ENCODE peak calls at places on chromosomes 11 and 22, in four cellular contexts. Y is lower lobe of right lung, W is upper lobe of right lung, C is sigmoid colon. I is an unnamed sample.

GRCh38 chr11:71140206-71140919 is 112.0 kb downstream of the SHANK2 start:
- DNase-seq in Y (peak), W (peak), C (no peak), I (no peak)

GRCh38 chr11:2555891-2556290 is 111.1 kb downstream of the KCNQ1 start:
- DNase-seq in Y (no peak), W (peak), C (peak), I (no peak)

GRCh38 chr11:112516261-112516660 is 255.6 kb upstream of the PLET1 start:
- DNase-seq in Y (no peak), W (no peak), C (no peak), I (no peak)

GRCh38 chr11:68450711-68451110 is 9.8 kb upstream of the PPP6R3 start:
- DNase-seq in Y (peak), W (peak), C (no peak), I (no peak)

GRCh38 chr11:68186061-68186460 is 27.0 kb downstream of the KMT5B start:
- DNase-seq in Y (no peak), W (no peak), C (no peak), I (no peak)

GRCh38 chr11:47775240-47775869 is 8.2 kb upstream of the FNBP4 start:
- DNase-seq in Y (no peak), W (no peak), C (no peak), I (no peak)

GRCh38 chr11:128463386-128463829 is 124.0 kb downstream of the ETS1 start:
- DNase-seq in Y (no peak), W (no peak), C (no peak), I (peak)

GRCh38 chr22:44379817-44380560 is 67.2 kb upstream of the SHISAL1 start:
- DNase-seq in Y (peak), W (peak), C (peak), I (peak)

GRCh38 chr11:18563090-18563730 is 25.3 kb downstream of the UEVLD start:
- DNase-seq in Y (no peak), W (no peak), C (no peak), I (no peak)

GRCh38 chr11:1796297-1797011 is 32.7 kb upstream of the CTSD start:
- DNase-seq in Y (no peak), W (no peak), C (no peak), I (no peak)

GRCh38 chr11:6607190-6607635 is 3.6 kb downstream of the ILK start:
- DNase-seq in Y (no peak), W (no peak), C (no peak), I (no peak)

GRCh38 chr11:41920374-41920773 is 460.9 kb upstream of the LRRC4C start:
- DNase-seq in Y (no peak), W (no peak), C (no peak), I (no peak)

GRCh38 chr11:65116370-65117205 is 913 bp downstream of the ZNHIT2 start:
- DNase-seq in Y (peak), W (peak), C (peak), I (no peak)

GRCh38 chr11:13784848-13785247 is 116.4 kb downstream of the FAR1 start:
- DNase-seq in Y (no peak), W (no peak), C (no peak), I (no peak)

GRCh38 chr11:34495724-34496377 is 17.7 kb downstream of the ELF5 start:
- DNase-seq in Y (peak), W (peak), C (no peak), I (no peak)

GRCh38 chr11:93196816-93197382 is 892 bp downstream of the SLC36A4 start:
- DNase-seq in Y (no peak), W (no peak), C (no peak), I (no peak)
- TF ChIP-seq CTCF in Y (peak), W (peak), C (no peak), I (peak)

GRCh38 chr11:86196291-86196690 is 48.3 kb upstream of the EED start:
- DNase-seq in Y (no peak), W (no peak), C (no peak), I (no peak)

GRCh38 chr11:86194998-86195397 is 49.6 kb upstream of the EED start:
- DNase-seq in Y (no peak), W (no peak), C (no peak), I (no peak)

GRCh38 chr11:86191874-86192273 is 52.7 kb upstream of the EED start:
- DNase-seq in Y (no peak), W (no peak), C (no peak), I (no peak)

GRCh38 chr11:86192858-86193257 is 51.7 kb upstream of the EED start:
- DNase-seq in Y (no peak), W (no peak), C (no peak), I (no peak)

DNA sequence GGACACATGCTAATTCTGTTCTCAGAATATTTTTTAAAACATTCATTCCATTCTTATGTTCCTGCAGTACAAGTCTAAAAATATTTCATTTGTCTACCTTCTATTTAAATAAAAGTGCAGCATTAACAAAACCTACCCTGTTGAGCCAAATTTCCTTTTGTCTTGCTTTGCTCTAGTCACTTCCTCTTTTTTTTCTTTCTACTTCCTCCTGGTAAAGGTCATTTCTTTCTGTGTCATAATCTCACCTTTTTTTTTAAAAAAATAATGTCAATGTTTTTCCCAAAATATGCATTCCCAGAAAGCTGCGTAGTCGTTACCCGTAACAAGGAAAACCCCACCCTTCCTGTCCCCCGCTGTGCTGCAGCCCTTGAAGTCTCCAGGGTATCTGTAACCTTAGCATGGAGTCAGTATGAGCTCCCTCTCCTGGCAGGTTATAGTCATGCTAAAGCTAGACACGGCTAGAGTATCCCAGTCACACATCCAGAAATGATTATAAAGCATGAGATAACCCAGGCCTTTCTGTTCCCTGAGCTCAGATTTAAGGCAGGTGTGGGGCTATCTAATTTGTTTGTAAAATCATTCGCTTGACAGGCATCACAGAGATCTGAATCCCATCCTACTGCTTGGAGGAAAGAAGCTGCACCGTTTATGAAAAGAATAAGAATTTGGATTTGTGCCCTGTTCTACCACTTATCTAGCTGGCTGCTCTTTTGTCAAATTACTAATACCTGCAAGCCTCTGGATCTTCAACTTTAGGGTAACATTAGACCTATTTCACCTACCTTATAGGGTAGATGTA is 51.1 kb upstream of the EED start:
- DNase-seq in Y (peak), W (peak), C (peak), I (no peak)
- H3K27ac ChIP-seq in Y (peak), W (peak), C (peak), I (no peak)

DNA sequence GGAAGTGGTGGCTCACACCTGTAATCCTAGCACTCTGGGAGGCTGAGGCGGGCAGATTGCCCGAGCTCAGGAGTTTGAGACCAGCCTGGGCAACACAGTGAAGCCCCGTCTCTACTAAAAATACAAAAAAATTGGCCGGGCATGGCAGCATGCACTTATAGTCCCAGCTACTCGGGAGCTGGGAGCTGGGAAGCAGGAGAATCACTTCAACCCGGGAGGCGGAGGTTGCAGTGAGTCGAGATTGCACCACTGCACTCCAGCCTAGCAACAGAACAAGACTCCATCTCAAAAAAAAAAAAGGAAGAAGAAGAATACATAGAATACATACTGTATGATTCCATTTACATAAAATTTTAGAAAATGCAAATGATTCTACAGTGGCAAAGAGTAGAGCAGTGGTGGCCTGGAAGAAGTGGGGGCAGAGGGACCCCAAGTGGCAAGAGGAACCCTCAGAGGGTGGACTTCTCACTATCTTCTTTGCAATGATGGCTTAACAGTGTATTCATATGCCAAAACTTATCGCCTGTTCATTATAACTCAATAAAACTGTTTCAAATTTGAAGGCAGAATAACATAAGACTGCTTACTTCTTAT is 22.0 kb downstream of the PACSIN2 start:
- DNase-seq in Y (no peak), W (no peak), C (peak), I (no peak)
- H3K4me3 ChIP-seq in Y (no peak), W (no peak), C (peak), I (peak)

GRCh38 chr11:119363874-119364590 is 17.5 kb downstream of the USP2 start:
- DNase-seq in Y (peak), W (peak), C (peak), I (no peak)

GRCh38 chr11:119361056-119361787 is 14.7 kb upstream of the MFRP start:
- DNase-seq in Y (peak), W (peak), C (peak), I (no peak)

GRCh38 chr11:119362741-119363080 is 16.2 kb upstream of the MFRP start:
- DNase-seq in Y (no peak), W (no peak), C (no peak), I (no peak)

GRCh38 chr11:119363081-119363861 is 16.8 kb upstream of the MFRP start:
- DNase-seq in Y (no peak), W (no peak), C (no peak), I (no peak)

DNA sequence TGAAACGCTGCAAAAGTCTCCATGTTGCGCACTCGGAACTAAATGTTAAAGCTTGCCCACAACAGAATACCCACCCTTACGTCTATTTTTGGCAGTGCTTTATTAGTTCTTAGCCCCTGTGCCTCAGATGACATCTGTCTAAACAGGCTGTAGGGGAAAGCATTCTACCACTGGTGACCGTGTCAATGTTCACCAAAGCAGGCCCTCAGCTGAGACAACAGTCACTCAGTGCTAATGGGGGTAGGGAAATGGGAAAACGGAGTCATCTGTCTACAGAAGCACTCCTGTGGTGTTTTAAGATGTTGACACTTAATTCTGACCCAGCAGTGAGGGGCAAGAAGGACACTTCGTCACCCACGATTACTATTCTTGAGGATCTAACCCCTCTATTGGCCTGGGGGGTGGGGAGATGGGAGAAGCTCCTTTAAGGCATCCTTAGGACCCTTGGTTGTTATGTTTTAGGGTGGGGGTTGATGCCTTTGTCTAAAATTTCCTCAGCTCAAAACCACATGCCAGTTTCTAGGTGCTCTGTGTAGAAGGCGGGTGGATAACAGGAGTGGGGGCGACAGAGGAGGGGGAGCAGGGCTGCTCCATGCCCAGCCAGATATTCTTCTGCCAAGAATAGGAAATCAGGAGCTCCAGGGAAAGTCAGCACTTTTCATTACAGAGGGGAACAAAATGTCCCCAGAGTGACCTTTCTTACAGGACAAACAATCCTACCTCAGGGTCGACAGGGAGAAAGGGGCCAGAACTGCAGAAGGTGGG is 15.6 kb upstream of the MFRP start:
- DNase-seq in Y (no peak), W (no peak), C (no peak), I (no peak)
- TF ChIP-seq CTCF in Y (no peak), W (no peak), C (no peak), I (no peak)

GRCh38 chr11:126390418-126390817 is 34.9 kb downstream of the ST3GAL4 start:
- DNase-seq in Y (no peak), W (no peak), C (no peak), I (no peak)
- H3K27ac ChIP-seq in Y (no peak), W (no peak), C (no peak), I (no peak)

GRCh38 chr11:105610796-105611361 is 1.0 kb downstream of the GRIA4 start:
- DNase-seq in Y (no peak), W (no peak), C (no peak), I (no peak)

GRCh38 chr11:105613183-105613582 is 3.3 kb downstream of the GRIA4 start:
- DNase-seq in Y (no peak), W (no peak), C (no peak), I (no peak)

GRCh38 chr11:105611837-105612480 is 2.1 kb downstream of the GRIA4 start:
- DNase-seq in Y (no peak), W (no peak), C (no peak), I (no peak)

GRCh38 chr11:105611414-105611813 is 1.5 kb downstream of the GRIA4 start:
- DNase-seq in Y (no peak), W (no peak), C (no peak), I (no peak)

GRCh38 chr11:105612766-105613165 is 2.9 kb downstream of the GRIA4 start:
- DNase-seq in Y (no peak), W (no peak), C (no peak), I (no peak)
- H3K4me3 ChIP-seq in Y (no peak), W (no peak), C (peak), I (no peak)